ENCODE peak calls at places on chromosomes 12 and 14, in ten cellular contexts. B is GM20000, D is endothelial cell, Y is endodermal cell, Z is nephron progenitor cell, V is IMR-90, O is uterus, L is cardiac fibroblast, M is GM10248, R is fibroblast of pulmonary artery. E is an unnamed sample.

GRCh38 chr12:34396006-34396860 is 373.9 kb downstream of the ALG10 start:
- DNase-seq in V (no peak), Z (no peak), O (peak), B (peak), M (peak), L (no peak), R (no peak), D (peak), Y (peak), E (peak)

GRCh38 chr12:129868566-129868965 is 35.3 kb downstream of the TMEM132D start:
- DNase-seq in M (peak), R (no peak), L (no peak), D (no peak), Y (no peak), V (no peak), B (no peak), Z (no peak), O (no peak), E (no peak)

GRCh38 chr12:1591029-1591428 is 3.4 kb downstream of the FBXL14 start:
- DNase-seq in L (no peak), D (no peak), R (peak), Z (no peak), M (no peak), O (no peak), V (no peak), B (no peak), Y (no peak), E (no peak)

GRCh38 chr12:53500119-53500775 is 836 bp upstream of the TARBP2 start:
- DNase-seq in L (peak), R (peak), Y (no peak), M (no peak), D (no peak), B (no peak), O (peak), Z (no peak), V (peak), E (no peak)

GRCh38 chr12:93419388-93420034 is 22.2 kb downstream of the UBE2N start:
- DNase-seq in B (peak), Y (no peak), V (peak), O (no peak), L (peak), R (peak), D (no peak), M (peak), Z (no peak), E (no peak)

GRCh38 chr12:12741705-12742104 is 24.5 kb downstream of the CDKN1B start:
- DNase-seq in Y (no peak), Z (no peak), B (no peak), M (no peak), V (no peak), R (no peak), O (no peak), L (no peak), D (no peak), E (no peak)

GRCh38 chr14:81519200-81519998 is 14.3 kb downstream of the SEL1L start:
- DNase-seq in M (peak), V (no peak), B (peak), D (peak), Z (no peak), Y (no peak), O (no peak), L (peak), R (peak), E (no peak)

GRCh38 chr12:47781479-47782371 is 8.7 kb downstream of the SLC48A1 start:
- DNase-seq in V (no peak), L (no peak), R (no peak), Z (no peak), O (no peak), B (no peak), Y (no peak), M (no peak), D (no peak), E (peak)

GRCh38 chr12:75814856-75815754 is 216.5 kb downstream of the PHLDA1 start:
- DNase-seq in O (peak), Z (no peak), M (peak), L (peak), B (peak), D (no peak), Y (no peak), R (peak), V (peak), E (no peak)

GRCh38 chr12:42855362-42855950 is 265.9 kb upstream of the PRICKLE1 start:
- DNase-seq in M (no peak), O (no peak), L (no peak), B (no peak), R (no peak), D (no peak), Y (no peak), V (no peak), Z (no peak), E (no peak)

GRCh38 chr14:96629082-96629481 is 126.9 kb downstream of the PAPOLA start:
- DNase-seq in R (no peak), Y (peak), V (no peak), M (no peak), Z (no peak), L (no peak), B (peak), D (no peak), O (no peak), E (no peak)

GRCh38 chr14:78092040-78092439 is 78.1 kb upstream of the NRXN3 start:
- DNase-seq in O (no peak), D (no peak), L (no peak), Z (no peak), R (no peak), V (no peak), B (no peak), M (no peak), Y (no peak), E (no peak)

GRCh38 chr12:127296591-127296990 is 970.4 kb upstream of the TMEM132C start:
- DNase-seq in R (no peak), D (no peak), Z (no peak), O (no peak), M (no peak), L (no peak), V (no peak), B (no peak), Y (peak), E (no peak)

GRCh38 chr14:25237845-25238244 is 187.9 kb upstream of the STXBP6 start:
- DNase-seq in M (no peak), O (no peak), V (peak), L (peak), D (peak), Z (peak), Y (peak), B (no peak), R (peak), E (no peak)

GRCh38 chr12:67364228-67364627 is 95.1 kb downstream of the CAND1 start:
- DNase-seq in V (no peak), L (no peak), O (no peak), B (no peak), Y (peak), M (no peak), D (no peak), R (no peak), Z (no peak), E (no peak)

GRCh38 chr12:64696065-64696741 is 63.0 kb downstream of the GNS start:
- DNase-seq in M (no peak), Z (no peak), D (no peak), Y (no peak), V (peak), L (peak), O (no peak), B (no peak), R (peak), E (no peak)

GRCh38 chr12:12501121-12501520 is 61.5 kb downstream of the DUSP16 start:
- DNase-seq in D (no peak), B (no peak), V (no peak), Z (no peak), O (no peak), M (no peak), L (no peak), R (no peak), Y (no peak), E (no peak)

GRCh38 chr14:72812292-72812851 is 81.5 kb downstream of the DPF3 start:
- DNase-seq in R (no peak), V (no peak), M (no peak), Y (peak), Z (no peak), B (no peak), D (no peak), O (no peak), L (no peak), E (peak)

GRCh38 chr14:63302135-63302534 is 16.6 kb downstream of the GPHB5 start:
- DNase-seq in B (no peak), V (no peak), Y (peak), Z (peak), O (no peak), L (no peak), M (no peak), R (no peak), D (no peak), E (no peak)

GRCh38 chr14:58901826-58902225 is 264.1 kb downstream of the DACT1 start:
- DNase-seq in Y (no peak), L (no peak), Z (no peak), B (no peak), D (no peak), V (no peak), R (no peak), M (no peak), O (no peak), E (no peak)

DNA sequence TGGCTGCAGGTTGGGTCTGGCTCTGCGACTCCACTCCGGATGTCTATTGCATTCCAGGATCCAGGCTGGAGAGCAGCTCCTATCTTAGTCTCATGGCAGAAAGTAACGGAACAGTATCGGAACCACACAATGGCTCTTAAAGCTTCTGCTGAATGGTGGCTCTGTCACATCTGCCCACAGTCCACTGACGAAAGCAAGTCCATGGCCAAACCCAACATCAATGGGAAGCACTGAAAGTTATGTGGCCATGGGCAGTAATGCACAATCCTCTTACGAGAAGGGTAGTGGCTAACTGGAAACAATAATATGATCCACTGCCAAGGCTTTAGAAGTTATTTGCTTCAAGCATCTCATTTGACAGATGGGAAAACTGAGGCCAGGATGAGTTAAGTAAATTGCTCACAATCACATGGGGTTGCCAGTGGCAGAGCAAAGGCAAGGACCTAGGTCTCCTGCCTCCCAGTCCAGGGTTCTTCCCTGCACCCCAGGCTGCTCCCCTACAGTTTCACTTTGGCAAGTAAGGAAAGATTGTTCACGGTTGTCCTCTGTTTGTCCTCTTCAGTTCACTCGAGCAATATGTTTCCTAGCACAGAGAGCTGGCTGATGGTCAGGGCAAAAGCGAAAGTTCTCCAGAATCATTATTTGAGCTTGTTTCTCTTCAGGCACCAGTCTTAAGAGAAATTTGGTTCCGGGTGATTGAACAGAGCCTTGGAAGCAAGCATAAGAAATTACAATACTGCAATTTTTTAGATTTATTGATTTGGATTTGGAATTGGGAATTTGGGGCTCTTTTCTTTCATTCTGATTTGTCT is 54.2 kb downstream of the CKAP4 start:
- DNase-seq in Y (no peak), V (no peak), L (no peak), M (no peak), O (no peak), R (no peak), Z (no peak), B (no peak), D (no peak), E (no peak)
- TF ChIP-seq CTCF in Y (no peak), V (no peak), L (no peak), M (no peak), O (no peak), R (no peak), Z (no peak), B (no peak), D (no peak), E (no peak)

GRCh38 chr14:28300356-28300755 is 466.2 kb upstream of the FOXG1 start:
- DNase-seq in O (no peak), L (no peak), M (no peak), Y (no peak), D (no peak), B (no peak), Z (no peak), V (no peak), R (no peak), E (no peak)

GRCh38 chr14:28297559-28297958 is 469.0 kb upstream of the FOXG1 start:
- DNase-seq in Z (no peak), R (no peak), M (no peak), B (no peak), V (no peak), D (no peak), L (peak), Y (no peak), O (no peak), E (no peak)

GRCh38 chr14:28299227-28299626 is 467.4 kb upstream of the FOXG1 start:
- DNase-seq in R (no peak), Y (no peak), O (no peak), L (no peak), V (no peak), M (no peak), Z (no peak), D (no peak), B (no peak), E (no peak)

GRCh38 chr14:28298156-28298555 is 468.4 kb upstream of the FOXG1 start:
- DNase-seq in M (no peak), R (peak), L (peak), D (no peak), B (no peak), O (no peak), Z (no peak), V (no peak), Y (no peak), E (no peak)

DNA sequence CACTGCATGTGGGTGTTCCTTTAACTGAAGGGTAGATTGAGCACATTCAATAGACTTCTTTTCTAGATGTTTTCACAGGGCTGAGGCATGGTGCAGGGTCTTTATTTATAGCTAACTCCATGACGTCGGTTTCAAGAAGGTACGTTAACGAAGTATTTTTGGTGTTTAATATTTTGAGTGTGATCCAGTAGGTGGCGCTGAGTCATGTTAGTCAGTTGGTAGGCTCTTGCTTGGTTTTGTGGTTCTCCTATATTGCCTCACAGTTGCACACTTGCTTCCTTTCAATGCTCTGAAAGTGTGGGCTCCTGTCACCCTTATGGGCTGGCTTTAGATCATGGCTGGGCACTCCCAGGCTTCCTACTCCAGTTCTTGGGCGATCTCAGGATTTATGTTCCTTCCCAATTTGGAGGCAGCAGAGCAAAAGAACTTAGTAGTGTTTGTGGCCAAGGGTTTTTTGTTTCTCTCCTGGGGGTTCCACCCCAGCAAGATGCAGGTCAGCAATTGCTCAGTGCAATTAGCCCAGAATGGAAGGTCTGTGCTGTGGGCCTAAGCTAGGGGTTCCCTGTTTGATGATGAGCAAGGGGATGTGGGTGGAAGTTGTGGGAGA is 471.6 kb upstream of the FOXG1 start:
- DNase-seq in R (peak), Z (no peak), L (peak), M (no peak), Y (peak), O (no peak), V (no peak), B (no peak), D (peak), E (no peak)
- TF ChIP-seq CTCF in R (peak), Z (peak), L (peak), M (no peak), Y (peak), O (no peak), V (no peak), B (no peak), D (peak), E (no peak)

DNA sequence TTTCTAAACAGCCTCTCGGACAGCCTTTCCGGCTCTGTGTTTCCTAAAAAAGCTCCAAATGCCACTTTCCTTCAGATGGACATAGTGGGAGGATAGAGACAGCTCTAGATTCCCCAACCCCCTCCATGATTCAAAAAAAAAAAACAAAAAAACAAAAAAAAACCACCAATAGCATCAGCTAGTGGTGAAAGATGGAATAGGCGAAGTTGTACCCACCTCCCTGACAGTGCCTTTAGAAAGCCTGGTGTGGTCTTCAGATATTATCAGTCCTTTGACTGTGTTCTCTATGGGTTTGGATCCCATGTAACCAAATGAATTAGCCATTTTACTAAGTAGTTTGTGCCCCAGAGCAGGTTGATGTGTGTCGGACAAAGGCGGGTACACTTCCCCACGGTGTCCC is 94.1 kb downstream of the PHETA1 start:
- DNase-seq in B (no peak), O (no peak), Y (peak), M (no peak), L (no peak), R (no peak), D (no peak), V (no peak), Z (no peak), E (no peak)
- TF ChIP-seq CTCF in B (peak), O (no peak), Y (peak), M (no peak), L (peak), R (peak), D (peak), V (peak), Z (peak), E (peak)

GRCh38 chr12:59149995-59150642 is 229.8 kb upstream of the LRIG3 start:
- DNase-seq in Z (peak), M (peak), V (peak), B (peak), Y (peak), R (peak), L (peak), D (peak), O (peak), E (no peak)
- TF ChIP-seq CTCF in Z (peak), M (peak), V (peak), B (peak), Y (peak), R (no peak), L (peak), D (peak), O (peak), E (peak)

GRCh38 chr12:46401703-46402102 is 29.1 kb upstream of the SLC38A2 start:
- DNase-seq in D (no peak), L (peak), Y (peak), Z (no peak), M (no peak), V (peak), R (peak), O (peak), B (no peak), E (no peak)
- TF ChIP-seq CTCF in D (no peak), L (peak), Y (peak), Z (no peak), M (no peak), V (peak), R (peak), O (peak), B (no peak), E (no peak)